ENCODE peak calls at places on chromosomes 12 and 14, in four cellular contexts. U is WTC11; F is stimulated activated naive B cell treated with anti-CD40 and anti-IgM and Interleukin-4, amounts not matched to agents 10 μg/mL and 1 μg/mL and 100 μg/mL, for 72 hours; M is naive thymus-derived CD8-positive, alpha-beta T cell. Z is an unnamed sample.

GRCh38 chr12:40104461-40105264 is 1.2 kb downstream of the SLC2A13 start:
- DNase-seq in U (no peak), F (peak; percentile 4), M (no peak), Z (no peak)

GRCh38 chr12:64088431-64089349 is 133.4 kb downstream of the KICS2 start:
- DNase-seq in M (no peak), U (no peak), F (no peak), Z (no peak)

GRCh38 chr12:57240926-57241555 is 9.9 kb downstream of the STAC3 start:
- DNase-seq in U (peak; percentile 71), M (no peak), F (no peak), Z (no peak)

GRCh38 chr12:112557954-112558630 is 139.3 kb downstream of the PTPN11 start:
- DNase-seq in F (no peak), U (no peak), M (no peak), Z (no peak)

GRCh38 chr14:85279407-85279806 is 250.5 kb upstream of the FLRT2 start:
- DNase-seq in F (no peak), M (no peak), U (no peak), Z (no peak)

GRCh38 chr12:94616217-94616729 is 34.1 kb downstream of the TMCC3 start:
- DNase-seq in U (no peak), M (no peak), F (no peak), Z (peak; percentile 45)

GRCh38 chr12:11763760-11764520 is 114.5 kb downstream of the ETV6 start:
- DNase-seq in U (no peak), M (no peak), F (no peak), Z (no peak)

GRCh38 chr14:21526672-21527319 is 650 bp upstream of the SALL2 start:
- DNase-seq in M (no peak), U (peak; percentile 82), F (no peak), Z (no peak)

GRCh38 chr12:132600048-132601032 is 10.0 kb downstream of the LRCOL1 start:
- DNase-seq in F (peak; percentile 28), M (no peak), U (peak; percentile 78), Z (peak; percentile 73)

GRCh38 chr12:93879476-93880376 is 202.6 kb downstream of the CRADD start:
- DNase-seq in M (no peak), F (no peak), U (no peak), Z (no peak)

GRCh38 chr12:52203126-52203921 is 11.5 kb upstream of the KRT80 start:
- DNase-seq in F (peak; percentile 17), M (no peak), U (peak; percentile 9), Z (no peak)

GRCh38 chr12:65125247-65125646 is 4.1 kb upstream of the WIF1 start:
- DNase-seq in F (no peak), M (no peak), U (no peak), Z (no peak)

GRCh38 chr14:21734457-21735074 is 60.9 kb upstream of the OR4E1 start:
- DNase-seq in U (no peak), F (no peak), M (peak; percentile 21), Z (peak; percentile 13)

GRCh38 chr12:74535536-74535935 is 2.1 kb upstream of the ATXN7L3B start:
- DNase-seq in U (no peak), M (no peak), F (peak; percentile 13), Z (no peak)

GRCh38 chr12:42426733-42427132 is 100.8 kb downstream of the PPHLN1 start:
- DNase-seq in U (no peak), F (no peak), M (no peak), Z (no peak)

GRCh38 chr12:10617868-10618267 is 4.5 kb upstream of the MAGOHB start:
- DNase-seq in U (no peak), F (no peak), M (no peak), Z (no peak)

Z was measured in neural crest cell.